ENCODE peak calls at places on chromosomes 1 and 21, in eight cellular contexts. One of them, this sample, is unnamed.

GRCh38 chr1:10117865-10118264 is 85.1 kb downstream of the UBE4B start:
- DNase-seq in CD8-positive, alpha-beta memory T cell: no peak
- DNase-seq in MM.1S: no peak
- DNase-seq in HAP-1: no peak
- DNase-seq in A549: no peak
- DNase-seq in cardiac muscle cell: no peak
- DNase-seq in mesendoderm: no peak
- DNase-seq in CD8-positive, alpha-beta T cell: no peak
- DNase-seq in this sample: no peak

GRCh38 chr1:161071886-161072371 is 2.2 kb upstream of the ARHGAP30 start:
- DNase-seq in CD8-positive, alpha-beta memory T cell: peak; percentile 66
- DNase-seq in MM.1S: peak; percentile 74
- DNase-seq in HAP-1: peak; percentile 37
- DNase-seq in A549: peak; percentile 70
- DNase-seq in cardiac muscle cell: peak; percentile 65
- DNase-seq in mesendoderm: peak; percentile 81
- DNase-seq in CD8-positive, alpha-beta T cell: peak; percentile 68
- DNase-seq in this sample: no peak

GRCh38 chr1:167088746-167089417 is 1.3 kb downstream of the GPA33 start:
- DNase-seq in CD8-positive, alpha-beta memory T cell: no peak
- DNase-seq in MM.1S: no peak
- DNase-seq in HAP-1: no peak
- DNase-seq in A549: no peak
- DNase-seq in cardiac muscle cell: no peak
- DNase-seq in mesendoderm: peak; percentile 40
- DNase-seq in CD8-positive, alpha-beta T cell: no peak
- DNase-seq in this sample: no peak

GRCh38 chr1:46556822-46557221 is 5.4 kb upstream of the KNCN start:
- DNase-seq in CD8-positive, alpha-beta memory T cell: no peak
- DNase-seq in MM.1S: no peak
- DNase-seq in HAP-1: no peak
- DNase-seq in A549: peak; percentile 17
- DNase-seq in cardiac muscle cell: peak; percentile 47
- DNase-seq in mesendoderm: no peak
- DNase-seq in CD8-positive, alpha-beta T cell: no peak
- DNase-seq in this sample: no peak

GRCh38 chr21:27277122-27277521 is 310.2 kb upstream of the ADAMTS5 start:
- DNase-seq in CD8-positive, alpha-beta memory T cell: no peak
- DNase-seq in MM.1S: no peak
- DNase-seq in HAP-1: no peak
- DNase-seq in A549: no peak
- DNase-seq in cardiac muscle cell: peak; percentile 40
- DNase-seq in mesendoderm: no peak
- DNase-seq in CD8-positive, alpha-beta T cell: no peak
- DNase-seq in this sample: no peak

GRCh38 chr1:56424744-56425493 is 154.4 kb downstream of the PLPP3 start:
- DNase-seq in CD8-positive, alpha-beta memory T cell: no peak
- DNase-seq in MM.1S: no peak
- DNase-seq in HAP-1: no peak
- DNase-seq in A549: peak; percentile 29
- DNase-seq in cardiac muscle cell: peak; percentile 57
- DNase-seq in mesendoderm: peak; percentile 27
- DNase-seq in CD8-positive, alpha-beta T cell: no peak
- DNase-seq in this sample: peak; percentile 84

GRCh38 chr1:201267481-201268229 is 15.7 kb upstream of the PKP1 start:
- DNase-seq in CD8-positive, alpha-beta memory T cell: no peak
- DNase-seq in MM.1S: no peak
- DNase-seq in HAP-1: no peak
- DNase-seq in A549: peak; percentile 68
- DNase-seq in cardiac muscle cell: no peak
- DNase-seq in mesendoderm: no peak
- DNase-seq in CD8-positive, alpha-beta T cell: peak; percentile 7
- DNase-seq in this sample: peak; percentile 18

GRCh38 chr1:198298653-198299052 is 141.9 kb downstream of the NEK7 start:
- DNase-seq in CD8-positive, alpha-beta memory T cell: no peak
- DNase-seq in MM.1S: no peak
- DNase-seq in HAP-1: peak; percentile 56
- DNase-seq in A549: no peak
- DNase-seq in cardiac muscle cell: no peak
- DNase-seq in mesendoderm: peak; percentile 94
- DNase-seq in CD8-positive, alpha-beta T cell: no peak
- DNase-seq in this sample: no peak

GRCh38 chr1:5105744-5106143 is 451.3 kb downstream of the AJAP1 start:
- DNase-seq in CD8-positive, alpha-beta memory T cell: no peak
- DNase-seq in MM.1S: no peak
- DNase-seq in HAP-1: no peak
- DNase-seq in A549: no peak
- DNase-seq in cardiac muscle cell: no peak
- DNase-seq in mesendoderm: peak; percentile 74
- DNase-seq in CD8-positive, alpha-beta T cell: no peak
- DNase-seq in this sample: no peak

GRCh38 chr1:30834249-30834648 is 74.3 kb downstream of the SDC3 start:
- DNase-seq in CD8-positive, alpha-beta memory T cell: no peak
- DNase-seq in MM.1S: no peak
- DNase-seq in HAP-1: no peak
- DNase-seq in A549: no peak
- DNase-seq in cardiac muscle cell: no peak
- DNase-seq in mesendoderm: no peak
- DNase-seq in CD8-positive, alpha-beta T cell: no peak
- DNase-seq in this sample: no peak

GRCh38 chr1:16187748-16188401 is 24.6 kb downstream of the ARHGEF19 start:
- DNase-seq in CD8-positive, alpha-beta memory T cell: peak; percentile 79
- DNase-seq in MM.1S: peak; percentile 59
- DNase-seq in HAP-1: peak; percentile 23
- DNase-seq in A549: peak; percentile 78
- DNase-seq in cardiac muscle cell: peak; percentile 87
- DNase-seq in mesendoderm: peak; percentile 79
- DNase-seq in CD8-positive, alpha-beta T cell: peak; percentile 89
- DNase-seq in this sample: peak; percentile 75

GRCh38 chr1:225840223-225840610 is 30.3 kb downstream of the EPHX1 start:
- DNase-seq in CD8-positive, alpha-beta memory T cell: no peak
- DNase-seq in MM.1S: no peak
- DNase-seq in HAP-1: no peak
- DNase-seq in A549: no peak
- DNase-seq in cardiac muscle cell: no peak
- DNase-seq in mesendoderm: no peak
- DNase-seq in CD8-positive, alpha-beta T cell: no peak
- DNase-seq in this sample: no peak

GRCh38 chr1:189431437-189431836 is 1046.2 kb downstream of the BRINP3 start:
- DNase-seq in CD8-positive, alpha-beta memory T cell: no peak
- DNase-seq in MM.1S: no peak
- DNase-seq in HAP-1: no peak
- DNase-seq in A549: no peak
- DNase-seq in cardiac muscle cell: peak; percentile 50
- DNase-seq in mesendoderm: peak; percentile 2
- DNase-seq in CD8-positive, alpha-beta T cell: no peak
- DNase-seq in this sample: no peak

GRCh38 chr1:165858364-165858823 is 31.0 kb downstream of the UCK2 start:
- DNase-seq in CD8-positive, alpha-beta memory T cell: no peak
- DNase-seq in MM.1S: no peak
- DNase-seq in HAP-1: no peak
- DNase-seq in A549: no peak
- DNase-seq in cardiac muscle cell: no peak
- DNase-seq in mesendoderm: no peak
- DNase-seq in CD8-positive, alpha-beta T cell: no peak
- DNase-seq in this sample: no peak

GRCh38 chr1:222950892-222951291 is 136.1 kb downstream of the DISP1 start:
- DNase-seq in CD8-positive, alpha-beta memory T cell: no peak
- DNase-seq in MM.1S: no peak
- DNase-seq in HAP-1: no peak
- DNase-seq in A549: peak; percentile 3
- DNase-seq in cardiac muscle cell: no peak
- DNase-seq in mesendoderm: no peak
- DNase-seq in CD8-positive, alpha-beta T cell: no peak
- DNase-seq in this sample: no peak

GRCh38 chr1:226946841-226947240 is 6.7 kb downstream of the COQ8A start:
- DNase-seq in CD8-positive, alpha-beta memory T cell: no peak
- DNase-seq in MM.1S: no peak
- DNase-seq in HAP-1: no peak
- DNase-seq in A549: no peak
- DNase-seq in cardiac muscle cell: no peak
- DNase-seq in mesendoderm: no peak
- DNase-seq in CD8-positive, alpha-beta T cell: no peak
- DNase-seq in this sample: peak; percentile 57

GRCh38 chr1:55445416-55445815 is 230.3 kb upstream of the USP24 start:
- DNase-seq in CD8-positive, alpha-beta memory T cell: no peak
- DNase-seq in MM.1S: no peak
- DNase-seq in HAP-1: no peak
- DNase-seq in A549: no peak
- DNase-seq in cardiac muscle cell: no peak
- DNase-seq in mesendoderm: no peak
- DNase-seq in CD8-positive, alpha-beta T cell: no peak
- DNase-seq in this sample: no peak

GRCh38 chr1:234348964-234349363 is 24.3 kb upstream of the COA6 start:
- DNase-seq in CD8-positive, alpha-beta memory T cell: no peak
- DNase-seq in MM.1S: no peak
- DNase-seq in HAP-1: no peak
- DNase-seq in A549: no peak
- DNase-seq in cardiac muscle cell: no peak
- DNase-seq in mesendoderm: no peak
- DNase-seq in CD8-positive, alpha-beta T cell: no peak
- DNase-seq in this sample: no peak

GRCh38 chr1:116820362-116820761 is 66.1 kb downstream of the CD2 start:
- DNase-seq in CD8-positive, alpha-beta memory T cell: no peak
- DNase-seq in MM.1S: no peak
- DNase-seq in HAP-1: no peak
- DNase-seq in A549: peak; percentile 59
- DNase-seq in cardiac muscle cell: peak; percentile 99
- DNase-seq in mesendoderm: no peak
- DNase-seq in CD8-positive, alpha-beta T cell: no peak
- DNase-seq in this sample: no peak

GRCh38 chr1:115880981-115881672 is 40.2 kb upstream of the NHLH2 start:
- DNase-seq in CD8-positive, alpha-beta memory T cell: no peak
- DNase-seq in MM.1S: no peak
- DNase-seq in HAP-1: no peak
- DNase-seq in A549: no peak
- DNase-seq in cardiac muscle cell: no peak
- DNase-seq in mesendoderm: no peak
- DNase-seq in CD8-positive, alpha-beta T cell: no peak
- DNase-seq in this sample: no peak

GRCh38 chr21:33663241-33663640 is 20.9 kb downstream of the ITSN1 start:
- DNase-seq in CD8-positive, alpha-beta memory T cell: no peak
- DNase-seq in MM.1S: no peak
- DNase-seq in HAP-1: no peak
- DNase-seq in A549: no peak
- DNase-seq in cardiac muscle cell: no peak
- DNase-seq in mesendoderm: no peak
- DNase-seq in CD8-positive, alpha-beta T cell: no peak
- DNase-seq in this sample: no peak

GRCh38 chr21:41703857-41704501 is 62.9 kb downstream of the RIPK4 start:
- DNase-seq in CD8-positive, alpha-beta memory T cell: no peak
- DNase-seq in MM.1S: peak; percentile 51
- DNase-seq in HAP-1: no peak
- DNase-seq in A549: no peak
- DNase-seq in cardiac muscle cell: no peak
- DNase-seq in mesendoderm: no peak
- DNase-seq in CD8-positive, alpha-beta T cell: no peak
- DNase-seq in this sample: no peak

GRCh38 chr1:24015226-24016210 is 35.4 kb upstream of the SRSF10 start:
- DNase-seq in CD8-positive, alpha-beta memory T cell: no peak
- DNase-seq in MM.1S: no peak
- DNase-seq in HAP-1: no peak
- DNase-seq in A549: no peak
- DNase-seq in cardiac muscle cell: peak; percentile 77
- DNase-seq in mesendoderm: no peak
- DNase-seq in CD8-positive, alpha-beta T cell: no peak
- DNase-seq in this sample: no peak
- H3K4me1 ChIP-seq in CD8-positive, alpha-beta memory T cell: no peaks in the 10 kb centered on the region
- H3K4me1 ChIP-seq in MM.1S: no peaks in the 10 kb centered on the region
- H3K4me1 ChIP-seq in HAP-1: peaks cover 21% of the 10 kb centered on the region
- H3K4me1 ChIP-seq in A549: peaks cover 48% of the 10 kb centered on the region
- H3K4me1 ChIP-seq in cardiac muscle cell: peaks cover 36% of the 10 kb centered on the region
- H3K4me1 ChIP-seq in mesendoderm: no peaks in the 10 kb centered on the region
- H3K4me1 ChIP-seq in CD8-positive, alpha-beta T cell: no peaks in the 10 kb centered on the region
- H3K4me1 ChIP-seq in this sample: peaks cover 27% of the 10 kb centered on the region

DNA sequence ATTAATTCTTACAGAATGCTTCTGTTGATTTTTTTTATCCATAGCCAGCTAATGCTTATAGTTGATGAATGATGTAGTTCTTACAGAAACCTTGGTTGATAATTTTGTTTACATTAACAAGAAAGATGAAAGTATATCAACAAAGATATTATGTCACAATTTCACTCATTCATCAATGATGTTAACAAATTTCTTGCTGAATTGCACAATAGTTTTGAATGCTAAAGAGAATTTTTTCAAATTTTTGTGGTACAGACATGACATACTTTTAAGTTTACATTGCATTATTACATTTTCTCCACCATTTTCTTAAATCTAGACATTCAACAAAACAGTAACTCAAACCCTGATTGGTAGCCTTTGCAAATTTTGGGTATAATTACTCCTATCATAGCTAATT is 236.3 kb downstream of the FOXD2 start:
- DNase-seq in CD8-positive, alpha-beta memory T cell: no peak
- DNase-seq in MM.1S: no peak
- DNase-seq in HAP-1: no peak
- DNase-seq in A549: no peak
- DNase-seq in cardiac muscle cell: no peak
- DNase-seq in mesendoderm: no peak
- DNase-seq in CD8-positive, alpha-beta T cell: no peak
- DNase-seq in this sample: no peak
- H3K4me1 ChIP-seq in CD8-positive, alpha-beta memory T cell: no peaks in the 10 kb centered on the region
- H3K4me1 ChIP-seq in MM.1S: no peaks in the 10 kb centered on the region
- H3K4me1 ChIP-seq in HAP-1: no peaks in the 10 kb centered on the region
- H3K4me1 ChIP-seq in A549: no peaks in the 10 kb centered on the region
- H3K4me1 ChIP-seq in cardiac muscle cell: peaks cover under 1% of the 10 kb centered on the region
- H3K4me1 ChIP-seq in mesendoderm: no peaks in the 10 kb centered on the region
- H3K4me1 ChIP-seq in CD8-positive, alpha-beta T cell: no peaks in the 10 kb centered on the region
- H3K4me1 ChIP-seq in this sample: no peaks in the 10 kb centered on the region

GRCh38 chr1:203283597-203283996 is 21.7 kb upstream of the BTG2 start:
- DNase-seq in CD8-positive, alpha-beta memory T cell: no peak
- DNase-seq in MM.1S: no peak
- DNase-seq in HAP-1: no peak
- DNase-seq in A549: no peak
- DNase-seq in cardiac muscle cell: no peak
- DNase-seq in mesendoderm: no peak
- DNase-seq in CD8-positive, alpha-beta T cell: peak; percentile 29
- DNase-seq in this sample: no peak
- H3K4me1 ChIP-seq in CD8-positive, alpha-beta memory T cell: peaks cover 36% of the 10 kb centered on the region
- H3K4me1 ChIP-seq in MM.1S: peaks cover 34% of the 10 kb centered on the region
- H3K4me1 ChIP-seq in HAP-1: peaks cover 5% of the 10 kb centered on the region
- H3K4me1 ChIP-seq in A549: peaks cover 12% of the 10 kb centered on the region
- H3K4me1 ChIP-seq in cardiac muscle cell: peaks cover 74% of the 10 kb centered on the region
- H3K4me1 ChIP-seq in mesendoderm: peaks cover 10% of the 10 kb centered on the region
- H3K4me1 ChIP-seq in CD8-positive, alpha-beta T cell: peaks cover 35% of the 10 kb centered on the region
- H3K4me1 ChIP-seq in this sample: peaks cover 23% of the 10 kb centered on the region

DNA sequence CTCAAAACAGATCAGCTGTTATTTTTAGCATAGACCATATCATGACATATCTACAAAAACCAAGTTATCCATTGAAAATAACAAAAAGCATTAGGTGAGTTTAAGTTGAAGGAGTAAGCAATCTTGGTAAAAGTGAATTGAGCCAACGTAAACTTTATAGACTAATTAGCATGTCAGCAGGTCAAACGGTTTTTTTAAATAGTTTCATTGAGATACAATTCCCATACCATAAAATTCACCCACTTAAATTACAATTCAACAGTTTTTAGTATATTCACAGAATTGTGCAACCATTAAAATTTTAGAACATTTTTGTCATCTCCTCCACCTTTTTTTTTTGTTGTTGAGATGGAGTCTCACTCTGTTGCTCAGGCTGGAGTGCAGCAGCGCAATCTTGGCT is 92.1 kb downstream of the TGFBR3 start:
- DNase-seq in CD8-positive, alpha-beta memory T cell: no peak
- DNase-seq in MM.1S: no peak
- DNase-seq in HAP-1: no peak
- DNase-seq in A549: no peak
- DNase-seq in cardiac muscle cell: no peak
- DNase-seq in mesendoderm: no peak
- DNase-seq in CD8-positive, alpha-beta T cell: no peak
- DNase-seq in this sample: no peak
- H3K4me1 ChIP-seq in CD8-positive, alpha-beta memory T cell: peaks cover 35% of the 10 kb centered on the region
- H3K4me1 ChIP-seq in MM.1S: no peaks in the 10 kb centered on the region
- H3K4me1 ChIP-seq in HAP-1: peaks cover 27% of the 10 kb centered on the region
- H3K4me1 ChIP-seq in A549: peaks cover 6% of the 10 kb centered on the region
- H3K4me1 ChIP-seq in cardiac muscle cell: peaks cover 9% of the 10 kb centered on the region
- H3K4me1 ChIP-seq in mesendoderm: peaks cover 12% of the 10 kb centered on the region
- H3K4me1 ChIP-seq in CD8-positive, alpha-beta T cell: peaks cover 32% of the 10 kb centered on the region
- H3K4me1 ChIP-seq in this sample: peaks cover 80% of the 10 kb centered on the region

This sample was measured in adrenal gland.